ENCODE peak calls at places on chromosomes 3 and 15, in ten cellular contexts. N is left ventricle myocardium inferior; A is A549; W is AG09319; D is stimulated activated CD4-positive, alpha-beta T cell treated with anti-CD3 and anti-CD28 coated beads, Interleukin-12 subunit alpha, Interleukin-12 subunit beta, amount 100 ng/mL, for 4 hours; T is heart right ventricle; L is WTC11; R is progenitor cell of endocrine pancreas; F is germinal center; M is neuronal stem cell. U is an unnamed sample.

GRCh38 chr3:124246949-124247348 is 255.0 kb upstream of the ROPN1 start:
- DNase-seq in N (no peak), A (peak), W (no peak), D (no peak), T (no peak), L (peak), R (no peak), F (no peak), M (no peak), U (no peak)

GRCh38 chr3:52982839-52983238 is 63.0 kb downstream of the SFMBT1 start:
- DNase-seq in N (no peak), A (no peak), W (no peak), D (no peak), T (no peak), L (no peak), R (no peak), F (peak), M (no peak), U (no peak)

GRCh38 chr15:42273900-42274692 is 863 bp upstream of the TMEM87A start:
- DNase-seq in N (peak), A (peak), W (no peak), D (peak), T (peak), L (peak), R (no peak), F (peak), M (no peak), U (peak)

GRCh38 chr15:93109370-93110105 is 20.5 kb upstream of the RGMA start:
- DNase-seq in N (no peak), A (no peak), W (no peak), D (no peak), T (no peak), L (peak), R (no peak), F (no peak), M (no peak), U (no peak)

GRCh38 chr3:30324587-30324986 is 281.8 kb upstream of the TGFBR2 start:
- DNase-seq in N (no peak), A (peak), W (no peak), D (no peak), T (no peak), L (no peak), R (no peak), F (no peak), M (no peak), U (no peak)

GRCh38 chr3:164418426-164418825 is 659.9 kb downstream of the SI start:
- DNase-seq in N (no peak), A (no peak), W (no peak), D (no peak), T (no peak), L (no peak), R (no peak), F (no peak), M (no peak), U (no peak)

GRCh38 chr3:100893590-100893989 is 99.6 kb downstream of the ABI3BP start:
- DNase-seq in N (no peak), A (no peak), W (no peak), D (no peak), T (no peak), L (peak), R (no peak), F (no peak), M (peak), U (no peak)

GRCh38 chr3:50674349-50675178 is at the start of gene DOCK3:
- DNase-seq in N (peak), A (peak), W (peak), D (peak), T (peak), L (peak), R (peak), F (peak), M (peak), U (peak)

GRCh38 chr3:134928392-134928791 is 133.3 kb downstream of the EPHB1 start:
- DNase-seq in N (no peak), A (no peak), W (no peak), D (no peak), T (no peak), L (no peak), R (no peak), F (no peak), M (no peak), U (no peak)